ENCODE peak calls at places on chromosomes 16 and 17, in four cellular contexts. L is mesenchymal stem cell, U is IMR-90, R is H1. M is an unnamed sample.

GRCh38 chr16:19389246-19389645 is 28.4 kb upstream of the TMC5 start:
- DNase-seq in L (no peak), R (no peak), U (no peak), M (peak; percentile 74)

GRCh38 chr17:61567045-61567802 is 23.8 kb downstream of the NACA2 start:
- DNase-seq in L (no peak), U (no peak), R (no peak), M (no peak)

GRCh38 chr16:4624827-4625616 is 396 bp downstream of the MGRN1 start:
- DNase-seq in L (peak; percentile 88), R (no peak), U (peak; percentile 61), M (peak; percentile 81)

GRCh38 chr16:84048306-84048705 is 5.7 kb upstream of the SLC38A8 start:
- DNase-seq in U (no peak), R (no peak), L (no peak), M (peak; percentile 43)

GRCh38 chr17:50049636-50050035 is 6.3 kb upstream of the ITGA3 start:
- DNase-seq in U (no peak), L (no peak), R (no peak), M (no peak)

GRCh38 chr16:83508295-83508694 is 299.5 kb upstream of the HSBP1 start:
- DNase-seq in R (no peak), U (no peak), L (no peak), M (no peak)

GRCh38 chr17:73343168-73343634 is 31.4 kb upstream of the CDC42EP4 start:
- DNase-seq in L (peak; percentile 85), U (peak; percentile 88), R (peak; percentile 75), M (peak; percentile 96)

GRCh38 chr16:67719048-67719777 is at the start of gene GFOD2:
- DNase-seq in R (peak; percentile 89), L (peak; percentile 93), U (peak; percentile 92), M (peak; percentile 96)

GRCh38 chr17:63881935-63882601 is at the start of gene GH2:
- DNase-seq in U (peak; percentile 34), L (peak; percentile 42), R (no peak), M (peak; percentile 82)

GRCh38 chr16:2898831-2899563 is 12.7 kb upstream of the FLYWCH1 start:
- DNase-seq in L (no peak), U (no peak), R (no peak), M (no peak)

GRCh38 chr16:89534147-89534788 is 26.1 kb downstream of the SPG7 start:
- DNase-seq in L (peak; percentile 52), U (no peak), R (no peak), M (no peak)

GRCh38 chr17:48593126-48593829 is at the start of gene HOXB5:
- DNase-seq in R (no peak), U (peak; percentile 22), L (no peak), M (peak; percentile 55)

GRCh38 chr16:27800817-27801216 is 250.9 kb downstream of the KATNIP start:
- DNase-seq in L (no peak), U (no peak), R (no peak), M (no peak)

GRCh38 chr17:39132192-39132600 is 19.2 kb downstream of the PLXDC1 start:
- DNase-seq in L (peak; percentile 73), R (no peak), U (peak; percentile 86), M (peak; percentile 76)

GRCh38 chr17:30950669-30951399 is 20.0 kb upstream of the RNF135 start:
- DNase-seq in R (no peak), U (peak; percentile 93), L (peak; percentile 84), M (no peak)
- H3K4me3 ChIP-seq in R (no peak overlapping the region), U (no peak overlapping the region), L (no peak overlapping the region), M (no peak overlapping the region)

GRCh38 chr17:40442392-40443195 is 656 bp upstream of the IGFBP4 start:
- DNase-seq in U (peak; percentile 47), L (peak; percentile 69), R (no peak), M (peak; percentile 55)
- H3K4ac ChIP-seq in U (peak overlapping the region; percentile 81), L (peak overlapping the region; percentile 36), R (peak overlapping the region; percentile 48), M (peak overlapping the region; percentile 46)

GRCh38 chr16:1533443-1533951 is at the start of gene TMEM204:
- DNase-seq in U (peak; percentile 78), L (peak; percentile 72), R (no peak), M (peak; percentile 55)

GRCh38 chr16:1530883-1531637 is 2.4 kb upstream of the TMEM204 start:
- DNase-seq in R (no peak), U (peak; percentile 43), L (peak; percentile 90), M (no peak)

GRCh38 chr16:1532771-1533170 is 695 bp upstream of the TMEM204 start:
- DNase-seq in U (no peak), L (no peak), R (no peak), M (no peak)

GRCh38 chr16:1531638-1531910 is 1.9 kb upstream of the TMEM204 start:
- DNase-seq in U (no peak), R (no peak), L (no peak), M (no peak)

GRCh38 chr16:1532081-1532760 is 1.2 kb upstream of the TMEM204 start:
- DNase-seq in L (peak; percentile 38), R (no peak), U (no peak), M (no peak)
- H3K4me3 ChIP-seq in L (peak overlapping the region; percentile 15), R (no peak overlapping the region), U (no peak overlapping the region), M (no peak overlapping the region)

DNA sequence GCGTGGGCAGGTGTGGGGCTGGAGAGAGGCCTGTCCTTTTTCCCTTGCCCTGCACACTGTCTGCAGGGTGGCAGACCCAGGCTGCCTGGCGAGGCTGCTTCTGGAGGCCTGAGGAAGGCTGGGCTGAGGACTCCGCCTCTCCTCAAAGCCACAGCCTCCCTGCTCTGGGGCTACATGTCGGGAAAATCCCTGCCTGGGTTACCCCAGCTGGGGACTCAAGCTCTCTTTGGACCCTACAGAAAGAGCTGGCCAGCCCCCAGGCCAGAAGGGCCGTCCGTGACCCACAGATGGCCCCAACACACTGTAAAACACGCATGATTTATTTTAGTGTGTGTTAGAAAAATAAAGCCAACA is 33.8 kb upstream of the SLC38A10 start:
- DNase-seq in R (no peak), U (no peak), L (peak; percentile 77), M (peak; percentile 19)
- H3K4ac ChIP-seq in R (no peak overlapping the region), U (peak overlapping the region; percentile 5), L (peak overlapping the region; percentile 59), M (no peak overlapping the region)